ENCODE peak calls at places on chromosome 12, in nine cellular contexts. Z is AG09309, E is Caco-2, R is psoas muscle, L is GM12864, B is mammary epithelial cell, W is GM23248, S is choroid plexus epithelial cell, D is heart right ventricle. J is an unnamed sample.

GRCh38 chr12:133038310-133038709 is 1.0 kb downstream of the ZNF84 start:
- DNase-seq in Z (no peak), E (no peak), R (no peak), L (no peak), B (no peak), W (peak), S (no peak), D (no peak), J (no peak)

GRCh38 chr12:113088971-113089756 is 32.6 kb downstream of the DTX1 start:
- DNase-seq in Z (no peak), E (no peak), R (no peak), L (no peak), B (no peak), W (no peak), S (no peak), D (no peak), J (peak)

GRCh38 chr12:33944703-33945437 is 77.4 kb upstream of the ALG10 start:
- DNase-seq in Z (no peak), E (peak), R (no peak), L (no peak), B (no peak), W (no peak), S (no peak), D (no peak), J (no peak)

GRCh38 chr12:11621797-11622423 is 27.6 kb upstream of the ETV6 start:
- DNase-seq in Z (no peak), E (peak), R (no peak), L (peak), B (no peak), W (peak), S (peak), D (no peak), J (peak)

GRCh38 chr12:51823875-51824565 is 24.5 kb downstream of the FIGNL2 start:
- DNase-seq in Z (peak), E (peak), R (no peak), L (no peak), B (peak), W (peak), S (peak), D (no peak), J (peak)

GRCh38 chr12:94644622-94645021 is 5.7 kb downstream of the TMCC3 start:
- DNase-seq in Z (peak), E (no peak), R (peak), L (no peak), B (peak), W (peak), S (peak), D (no peak), J (no peak)

GRCh38 chr12:114809132-114809531 is 125.2 kb upstream of the TBX3 start:
- DNase-seq in Z (no peak), E (no peak), R (no peak), L (no peak), B (no peak), W (no peak), S (no peak), D (no peak), J (no peak)

GRCh38 chr12:221736-222135 is 7.8 kb upstream of the SLC6A12 start:
- DNase-seq in Z (no peak), E (no peak), R (no peak), L (no peak), B (no peak), W (no peak), S (no peak), D (no peak), J (no peak)

GRCh38 chr12:52080403-52081201 is 1.1 kb downstream of the SMIM41 start:
- DNase-seq in Z (no peak), E (no peak), R (no peak), L (no peak), B (no peak), W (no peak), S (no peak), D (no peak), J (no peak)

GRCh38 chr12:8078400-8078799 is 3.7 kb upstream of the NECAP1 start:
- DNase-seq in Z (peak), E (peak), R (no peak), L (no peak), B (peak), W (peak), S (peak), D (no peak), J (peak)

GRCh38 chr12:66674495-66675122 is 4.3 kb downstream of the GRIP1 start:
- DNase-seq in Z (no peak), E (no peak), R (no peak), L (no peak), B (no peak), W (no peak), S (peak), D (no peak), J (no peak)

GRCh38 chr12:121872546-121873223 is 14.0 kb upstream of the HPD start:
- DNase-seq in Z (peak), E (no peak), R (no peak), L (no peak), B (peak), W (peak), S (peak), D (peak), J (no peak)

GRCh38 chr12:4423528-4424195 is 22.0 kb downstream of the FGF6 start:
- DNase-seq in Z (no peak), E (no peak), R (no peak), L (no peak), B (no peak), W (no peak), S (no peak), D (no peak), J (no peak)

GRCh38 chr12:25734529-25735180 is 181.6 kb upstream of the LMNTD1 start:
- DNase-seq in Z (no peak), E (no peak), R (no peak), L (no peak), B (no peak), W (no peak), S (no peak), D (no peak), J (no peak)

GRCh38 chr12:110661337-110661972 is 27.5 kb downstream of the HVCN1 start:
- DNase-seq in Z (no peak), E (no peak), R (peak), L (peak), B (no peak), W (no peak), S (no peak), D (no peak), J (no peak)

DNA sequence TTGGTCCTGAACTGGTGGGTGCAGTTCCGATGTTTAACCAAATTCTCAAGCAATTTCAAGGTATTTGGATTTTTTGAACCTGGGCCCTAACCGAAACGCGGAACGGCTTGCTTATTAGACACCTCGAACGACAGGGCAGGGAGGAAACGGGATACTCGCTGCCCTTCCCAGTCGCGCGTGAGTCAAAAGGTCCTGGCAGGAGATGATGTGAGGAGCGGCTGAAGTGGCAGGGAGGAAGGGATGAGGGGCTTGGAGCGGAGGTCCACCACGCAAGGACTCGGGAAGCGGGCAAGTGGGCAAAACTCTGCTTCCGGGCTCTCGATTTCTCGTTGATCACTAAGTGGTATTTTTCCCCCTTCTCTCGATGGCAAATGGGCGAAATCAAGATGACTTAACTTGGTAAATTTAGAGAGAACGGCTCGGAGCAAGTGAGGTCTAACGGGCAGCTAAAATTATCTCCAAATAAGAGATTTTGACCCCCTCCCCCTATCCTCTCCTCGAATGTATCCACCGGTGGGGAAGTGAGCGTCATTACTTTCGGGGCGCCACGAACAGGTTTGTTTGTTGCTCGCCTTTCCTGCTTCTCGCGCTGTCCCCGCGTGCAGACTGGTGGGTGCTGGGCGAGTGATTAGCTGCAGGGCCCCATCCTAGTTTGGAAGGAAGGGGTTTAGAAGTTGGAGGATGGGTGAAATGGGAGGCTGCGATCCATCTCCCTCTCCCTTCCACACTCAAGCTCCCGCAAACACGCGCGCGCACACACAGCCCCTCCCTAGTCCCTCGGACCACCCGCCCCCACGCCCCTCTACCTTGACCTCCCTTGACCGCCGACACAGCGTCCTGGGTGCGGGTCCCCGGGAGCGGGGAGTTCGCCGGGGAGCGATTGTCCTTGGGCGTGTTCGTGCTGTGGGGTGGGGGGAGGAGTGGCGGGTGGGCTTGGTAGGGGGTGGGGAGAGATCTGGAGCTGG is 987 bp upstream of the NTF3 start:
- DNase-seq in Z (no peak), E (no peak), R (no peak), L (no peak), B (no peak), W (peak), S (no peak), D (no peak), J (no peak)
- H3K4me3 ChIP-seq in Z (peak), E (no peak), R (peak), L (no peak), B (no peak), W (peak), S (no peak), D (peak), J (no peak)

DNA sequence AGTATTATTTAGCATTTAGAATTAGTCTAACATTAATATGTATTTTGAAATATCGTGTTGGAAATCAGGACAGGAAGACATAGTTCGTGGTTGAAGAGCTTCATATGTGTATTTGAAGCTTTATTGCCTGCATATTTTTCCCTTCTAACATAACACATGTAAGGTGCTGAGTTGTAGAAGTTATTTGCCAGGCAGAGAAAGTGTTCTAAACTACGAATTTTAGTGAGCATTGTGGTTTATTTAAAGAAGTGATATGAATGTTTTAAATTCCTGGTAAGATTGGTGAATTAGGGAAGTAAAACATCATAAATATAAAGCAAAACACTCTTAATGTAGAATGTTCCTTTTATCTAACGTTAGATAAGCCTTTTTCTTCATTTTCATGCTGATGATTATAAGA is 2.5 kb downstream of the RASSF3 start:
- DNase-seq in Z (no peak), E (no peak), R (no peak), L (no peak), B (no peak), W (no peak), S (peak), D (no peak), J (no peak)
- H3K4me3 ChIP-seq in Z (no peak), E (no peak), R (peak), L (peak), B (no peak), W (no peak), S (no peak), D (no peak), J (no peak)

GRCh38 chr12:56219840-56220239 is 1.9 kb downstream of the RNF41 start:
- DNase-seq in Z (no peak), E (no peak), R (no peak), L (no peak), B (no peak), W (no peak), S (no peak), D (no peak), J (no peak)
- H3K4me3 ChIP-seq in Z (peak), E (no peak), R (peak), L (peak), B (no peak), W (peak), S (no peak), D (no peak), J (no peak)

GRCh38 chr12:124214574-124214973 is 80.3 kb upstream of the RFLNA start:
- DNase-seq in Z (no peak), E (no peak), R (no peak), L (no peak), B (no peak), W (no peak), S (no peak), D (no peak), J (no peak)

GRCh38 chr12:124222368-124223245 is 72.3 kb upstream of the RFLNA start:
- DNase-seq in Z (no peak), E (no peak), R (no peak), L (no peak), B (no peak), W (no peak), S (no peak), D (no peak), J (no peak)

GRCh38 chr12:124213606-124214347 is 81.1 kb upstream of the RFLNA start:
- DNase-seq in Z (peak), E (no peak), R (no peak), L (no peak), B (no peak), W (no peak), S (peak), D (no peak), J (no peak)

GRCh38 chr12:124211753-124212152 is 83.1 kb upstream of the RFLNA start:
- DNase-seq in Z (no peak), E (no peak), R (no peak), L (no peak), B (no peak), W (no peak), S (no peak), D (no peak), J (no peak)

GRCh38 chr12:124217508-124217981 is 77.3 kb upstream of the RFLNA start:
- DNase-seq in Z (no peak), E (no peak), R (no peak), L (no peak), B (no peak), W (peak), S (peak), D (no peak), J (no peak)
- H3K4me3 ChIP-seq in Z (no peak), E (no peak), R (peak), L (no peak), B (peak), W (peak), S (peak), D (no peak), J (no peak)